ENCODE peak calls at places on chromosomes 1 and 21, in four cellular contexts. F is uterus, D is tibial nerve, Y is stomach. W is an unnamed sample. For H3K4me1, the result is how much of the 10 kb centered on the place peaks cover.

GRCh38 chr1:29682171-29682917 is 446.0 kb downstream of the PTPRU start:
- DNase-seq in F (no peak), D (no peak), Y (no peak), W (no peak)

GRCh38 chr1:246460411-246460810 is 46.7 kb downstream of the SMYD3 start:
- DNase-seq in F (no peak), D (no peak), Y (no peak), W (no peak)

GRCh38 chr1:6124746-6125365 is 55.3 kb downstream of the CHD5 start:
- DNase-seq in F (no peak), D (no peak), Y (no peak), W (no peak)

GRCh38 chr21:45280178-45280821 is 7.4 kb downstream of the POFUT2 start:
- DNase-seq in F (peak), D (no peak), Y (peak), W (no peak)

GRCh38 chr1:34746785-34747637 is 7.8 kb upstream of the GJB5 start:
- DNase-seq in F (no peak), D (no peak), Y (no peak), W (no peak)

GRCh38 chr21:41071410-41071809 is 96.5 kb upstream of the BACE2 start:
- DNase-seq in F (no peak), D (no peak), Y (no peak), W (no peak)

GRCh38 chr1:224734261-224734935 is 118.3 kb downstream of the CNIH3 start:
- DNase-seq in F (no peak), D (no peak), Y (no peak), W (no peak)

GRCh38 chr1:189787201-189787600 is 690.5 kb downstream of the BRINP3 start:
- DNase-seq in F (no peak), D (no peak), Y (no peak), W (no peak)

GRCh38 chr1:162868972-162869371 is 8.0 kb upstream of the CCDC190 start:
- DNase-seq in F (no peak), D (no peak), Y (no peak), W (no peak)

GRCh38 chr1:31224102-31224501 is 15.6 kb downstream of the NKAIN1 start:
- DNase-seq in F (no peak), D (no peak), Y (no peak), W (no peak)

GRCh38 chr21:43834146-43834905 is 30.7 kb upstream of the AGPAT3 start:
- DNase-seq in F (no peak), D (no peak), Y (no peak), W (no peak)

GRCh38 chr1:240258910-240259309 is 167.2 kb downstream of the FMN2 start:
- DNase-seq in F (no peak), D (no peak), Y (no peak), W (no peak)

GRCh38 chr1:41503507-41504125 is 19.1 kb upstream of the EDN2 start:
- DNase-seq in F (no peak), D (no peak), Y (no peak), W (no peak)
- TF ChIP-seq CTCF in F (no peak), D (no peak), Y (no peak), W (no peak)

DNA sequence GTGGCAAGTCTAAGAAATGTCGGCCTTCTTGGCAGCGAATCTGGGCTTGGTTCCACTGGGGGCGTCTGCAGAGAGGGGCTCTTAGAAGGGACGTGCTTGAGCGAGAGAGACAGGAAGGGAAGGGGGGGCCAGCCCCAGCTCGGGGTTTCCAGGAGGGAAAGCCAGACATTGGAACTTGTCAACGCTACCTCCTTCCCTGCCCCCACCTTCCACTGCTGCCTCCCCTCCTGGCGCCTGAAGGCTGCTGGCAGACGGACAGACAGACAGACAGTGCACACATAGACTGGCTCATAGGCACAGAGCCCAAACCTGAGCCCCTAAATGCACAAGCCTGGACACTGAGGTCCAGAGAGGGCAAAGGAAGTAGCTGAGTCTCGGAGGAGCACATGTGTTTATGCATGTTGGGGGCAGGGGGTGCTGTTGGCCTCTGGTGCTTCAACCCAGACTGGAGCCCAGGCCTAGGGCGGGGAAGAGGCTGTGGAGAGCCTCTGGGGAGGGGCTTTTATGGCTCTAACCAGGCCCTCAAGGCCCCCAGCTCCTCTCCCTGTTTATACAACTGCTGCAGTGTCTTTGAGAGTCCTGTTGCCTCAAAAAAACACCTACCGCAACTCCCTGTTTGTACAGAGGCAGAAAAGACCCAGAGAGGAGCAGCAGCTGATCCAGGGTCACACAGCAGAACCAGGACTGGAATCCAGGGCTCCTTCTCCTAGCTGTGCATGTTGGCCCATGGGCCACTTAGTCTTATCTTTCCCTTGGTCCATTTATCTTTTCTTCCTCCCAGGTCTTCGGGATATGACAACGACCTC is 33.1 kb upstream of the WASF2 start:
- DNase-seq in F (peak), D (no peak), Y (no peak), W (no peak)
- H3K4me1 ChIP-seq in F (under half), D (half or more), Y (half or more), W (half or more)

GRCh38 chr1:172514108-172514507 is 18.8 kb upstream of the SUCO start:
- DNase-seq in F (no peak), D (no peak), Y (no peak), W (no peak)
- TF ChIP-seq CTCF in F (no peak), D (no peak), Y (no peak), W (no peak)

GRCh38 chr1:1431845-1432565 is 3.5 kb upstream of the VWA1 start:
- DNase-seq in F (peak), D (no peak), Y (peak), W (no peak)
- H3K4me1 ChIP-seq in F (under half), D (half or more), Y (half or more), W (under half)

GRCh38 chr1:206761369-206761768 is 9.2 kb upstream of the IL19 start:
- DNase-seq in F (no peak), D (no peak), Y (no peak), W (no peak)
- TF ChIP-seq CTCF in F (no peak), D (no peak), Y (no peak), W (no peak)

GRCh38 chr1:202038688-202039346 is 28.4 kb downstream of the ELF3 start:
- DNase-seq in F (no peak), D (no peak), Y (no peak), W (no peak)
- H3K4me1 ChIP-seq in F (under half), D (under half), Y (under half), W (under half)

W was measured in gastrocnemius medialis.